ENCODE peak calls at places on chromosomes 6 and 20, in eight cellular contexts. V is neuronal stem cell, H is endothelial cell of umbilical vein, W is neural progenitor cell, F is endodermal cell, S is PC-3, X is fibroblast of lung, I is H1. P is an unnamed sample. For H3K36me3, the result is how much of the 10 kb centered on the place peaks cover.

GRCh38 chr6:119325559-119326240 is 23.9 kb downstream of the MAN1A1 start:
- DNase-seq in V (no peak), H (no peak), W (no peak), F (no peak), S (no peak), X (no peak), I (no peak), P (no peak)

GRCh38 chr6:165447141-165447540 is 137.7 kb upstream of the C6orf118 start:
- DNase-seq in V (no peak), H (no peak), W (no peak), F (no peak), S (no peak), X (no peak), I (no peak), P (no peak)

GRCh38 chr20:34472246-34472925 is 43.8 kb upstream of the DYNLRB1 start:
- DNase-seq in V (no peak), H (peak), W (no peak), F (no peak), S (peak), X (peak), I (no peak), P (peak)

GRCh38 chr6:154435400-154435945 is 75.0 kb downstream of the CNKSR3 start:
- DNase-seq in V (no peak), H (peak), W (no peak), F (no peak), S (no peak), X (no peak), I (no peak), P (peak)

GRCh38 chr20:39195495-39196129 is 233.5 kb downstream of the DHX35 start:
- DNase-seq in V (peak), H (no peak), W (peak), F (peak), S (no peak), X (no peak), I (peak), P (no peak)

GRCh38 chr6:168660400-168660945 is 219.5 kb downstream of the SMOC2 start:
- DNase-seq in V (no peak), H (no peak), W (no peak), F (no peak), S (no peak), X (no peak), I (peak), P (no peak)

GRCh38 chr6:30556006-30556713 is at the start of gene GNL1:
- DNase-seq in V (peak), H (peak), W (peak), F (peak), S (peak), X (peak), I (peak), P (peak)

GRCh38 chr20:32522775-32523612 is 62.1 kb downstream of the NOL4L start:
- DNase-seq in V (no peak), H (no peak), W (no peak), F (peak), S (no peak), X (no peak), I (no peak), P (no peak)

GRCh38 chr6:14110001-14110818 is 7.4 kb upstream of the CD83 start:
- DNase-seq in V (no peak), H (no peak), W (no peak), F (no peak), S (no peak), X (no peak), I (no peak), P (no peak)

GRCh38 chr6:44111434-44112417 is 15.5 kb downstream of the MRPL14 start:
- DNase-seq in V (no peak), H (no peak), W (no peak), F (no peak), S (no peak), X (no peak), I (no peak), P (no peak)

GRCh38 chr20:59802018-59802417 is 131.4 kb downstream of the SYCP2 start:
- DNase-seq in V (no peak), H (no peak), W (no peak), F (no peak), S (no peak), X (no peak), I (no peak), P (no peak)

GRCh38 chr6:162184465-162184864 is 543.1 kb downstream of the PRKN start:
- DNase-seq in V (no peak), H (peak), W (no peak), F (no peak), S (no peak), X (no peak), I (no peak), P (no peak)

GRCh38 chr6:90544741-90545140 is 42.1 kb downstream of the MAP3K7 start:
- DNase-seq in V (no peak), H (no peak), W (no peak), F (no peak), S (no peak), X (no peak), I (no peak), P (no peak)

GRCh38 chr6:42764883-42765653 is 16.8 kb upstream of the BICRAL start:
- DNase-seq in V (no peak), H (no peak), W (no peak), F (no peak), S (no peak), X (no peak), I (no peak), P (no peak)

GRCh38 chr20:6768228-6769185 is 1.0 kb downstream of the BMP2 start:
- DNase-seq in V (peak), H (peak), W (peak), F (peak), S (no peak), X (peak), I (peak), P (peak)

GRCh38 chr6:140178550-140179334 is 804.3 kb upstream of the CITED2 start:
- DNase-seq in V (no peak), H (no peak), W (no peak), F (no peak), S (peak), X (peak), I (no peak), P (peak)

GRCh38 chr20:42191140-42191860 is 573.1 kb upstream of the CHD6 start:
- DNase-seq in V (no peak), H (no peak), W (peak), F (peak), S (no peak), X (no peak), I (no peak), P (no peak)

GRCh38 chr6:43016166-43016915 is 2.3 kb downstream of the KLHDC3 start:
- DNase-seq in V (no peak), H (no peak), W (peak), F (no peak), S (no peak), X (no peak), I (no peak), P (no peak)

GRCh38 chr20:31260326-31260932 is 3.0 kb downstream of the DEFB115 start:
- DNase-seq in V (no peak), H (no peak), W (no peak), F (no peak), S (peak), X (no peak), I (no peak), P (no peak)

DNA sequence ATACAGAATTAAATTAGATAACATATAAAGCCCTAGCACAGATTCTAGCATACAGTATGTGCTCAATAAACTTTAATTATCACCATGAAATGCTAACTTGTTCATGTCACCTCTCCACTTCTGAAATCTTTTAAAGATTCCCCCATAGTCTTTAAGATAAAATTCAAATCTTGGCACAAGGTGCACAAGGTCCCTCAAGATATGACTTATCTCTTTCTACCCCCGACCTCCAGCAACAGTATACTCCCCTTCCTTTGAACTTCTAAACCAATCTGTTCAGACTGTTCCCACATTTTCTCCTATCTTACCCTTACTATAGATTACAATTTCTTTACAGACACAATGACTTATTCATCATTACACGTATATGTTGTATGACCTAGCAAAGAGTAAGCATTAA is 29.0 kb downstream of the SEC63 start:
- DNase-seq in V (no peak), H (no peak), W (no peak), F (no peak), S (no peak), X (no peak), I (no peak), P (no peak)
- H3K36me3 ChIP-seq in V (under half), H (under half), W (under half), F (half or more), S (under half), X (under half), I (under half), P (under half)

GRCh38 chr6:146850238-146850896 is 251.6 kb downstream of the ADGB start:
- DNase-seq in V (no peak), H (no peak), W (no peak), F (no peak), S (peak), X (peak), I (no peak), P (peak)
- H3K27ac ChIP-seq in V (no peak), H (no peak), W (no peak), F (no peak), S (no peak), X (no peak), I (no peak), P (no peak)

DNA sequence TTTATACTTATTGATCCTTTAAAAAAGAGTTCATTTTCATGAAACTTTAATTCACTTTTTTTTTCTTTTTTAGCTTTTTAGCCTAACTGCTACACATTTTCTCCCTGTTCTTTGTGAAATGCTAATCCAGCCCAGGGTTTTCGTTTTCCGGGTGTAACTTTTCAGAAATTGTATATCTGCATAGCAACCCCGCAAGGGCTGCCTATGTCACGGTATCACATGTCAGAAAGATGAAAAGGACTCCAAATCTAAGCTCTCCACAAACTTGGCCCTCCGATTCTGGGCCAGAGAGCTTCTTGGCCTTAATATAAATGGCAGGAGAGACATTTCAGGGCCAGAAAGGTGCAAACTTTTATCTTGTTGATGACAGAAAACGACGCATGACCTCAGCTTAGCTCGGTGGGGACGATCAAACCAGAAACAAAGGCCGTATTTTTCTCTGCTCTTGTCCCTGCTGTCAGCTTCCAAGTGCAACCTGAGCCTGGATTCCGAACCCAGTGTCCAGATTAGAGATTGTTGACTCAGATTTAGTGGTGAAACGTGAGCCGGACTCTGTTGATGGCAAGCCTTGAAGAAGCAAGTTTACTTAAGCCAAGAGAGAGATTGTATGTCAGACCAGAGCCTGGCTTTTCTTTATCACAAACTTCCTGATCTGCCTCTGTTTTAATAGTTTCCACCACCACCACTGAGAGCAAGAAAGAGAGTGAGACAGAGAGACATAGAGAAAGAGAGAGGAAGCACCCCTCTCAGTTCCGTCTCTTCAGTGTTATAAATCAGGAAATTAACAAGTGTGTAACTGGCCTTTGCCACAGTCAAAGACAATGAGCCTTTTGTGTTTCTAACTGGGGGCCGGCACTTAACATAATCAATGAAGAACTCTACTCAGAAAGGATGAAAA is 157.8 kb downstream of the SCML4 start:
- DNase-seq in V (no peak), H (no peak), W (no peak), F (no peak), S (peak), X (peak), I (no peak), P (peak)
- H3K9ac ChIP-seq in V (no peak), H (peak), W (no peak), F (no peak), S (no peak), X (no peak), I (peak), P (peak)

DNA sequence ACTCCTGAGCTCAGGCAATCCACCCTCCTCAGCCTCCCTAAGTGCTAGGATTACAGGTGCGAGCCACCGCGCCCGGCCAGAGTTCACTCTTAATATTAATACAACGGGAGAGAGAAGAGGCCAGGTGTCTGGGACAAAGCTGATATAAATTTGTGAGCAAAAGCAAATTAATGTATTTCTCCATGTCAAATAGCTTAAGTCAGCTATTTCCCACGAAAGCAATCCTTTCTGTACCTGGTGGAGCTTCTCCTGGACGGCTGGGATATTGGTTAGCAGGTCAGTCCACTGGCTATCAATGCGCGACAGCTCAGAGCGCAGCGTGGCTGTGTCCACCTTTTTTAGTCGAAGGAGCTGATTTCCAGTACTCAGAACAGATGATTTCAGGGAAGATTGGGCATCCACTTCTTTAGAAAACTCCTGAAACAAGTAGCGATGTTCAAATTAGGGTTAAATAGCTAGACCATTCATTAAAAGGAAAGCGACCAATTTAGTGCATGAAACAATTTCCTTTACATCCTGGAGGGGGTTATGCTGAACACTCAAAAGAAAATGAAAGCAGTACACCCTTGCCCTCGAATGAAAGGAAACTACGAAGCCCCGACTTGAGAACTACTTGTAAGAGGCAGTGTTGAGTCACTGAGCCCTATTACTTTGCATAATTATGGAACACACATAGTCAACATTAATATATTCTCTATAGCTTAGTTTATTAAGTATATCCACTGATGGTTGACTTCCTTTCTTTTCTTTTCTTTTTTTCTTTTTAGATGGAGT is 403.4 kb downstream of the SYNE1 start:
- DNase-seq in V (no peak), H (peak), W (no peak), F (no peak), S (no peak), X (no peak), I (no peak), P (no peak)
- H3K36me3 ChIP-seq in V (under half), H (under half), W (under half), F (under half), S (under half), X (under half), I (under half), P (under half)

GRCh38 chr6:45591306-45591705 is 213.6 kb upstream of the SUPT3H start:
- DNase-seq in V (no peak), H (no peak), W (no peak), F (no peak), S (peak), X (no peak), I (peak), P (peak)
- H3K27ac ChIP-seq in V (no peak), H (no peak), W (no peak), F (no peak), S (peak), X (no peak), I (no peak), P (peak)

GRCh38 chr20:5128886-5129285 is 2.1 kb downstream of the CDS2 start:
- DNase-seq in V (no peak), H (no peak), W (no peak), F (no peak), S (no peak), X (no peak), I (no peak), P (no peak)
- H3K9ac ChIP-seq in V (no peak), H (no peak), W (no peak), F (no peak), S (no peak), X (no peak), I (no peak), P (no peak)

GRCh38 chr20:63678667-63679465 is 17.6 kb upstream of the TNFRSF6B start:
- DNase-seq in V (no peak), H (no peak), W (no peak), F (no peak), S (no peak), X (no peak), I (no peak), P (no peak)
- H3K36me3 ChIP-seq in V (under half), H (under half), W (under half), F (under half), S (under half), X (under half), I (under half), P (under half)

GRCh38 chr6:73669005-73669404 is 15.2 kb upstream of the SLC17A5 start:
- DNase-seq in V (no peak), H (no peak), W (no peak), F (no peak), S (no peak), X (no peak), I (no peak), P (no peak)

GRCh38 chr6:73667798-73668197 is 14.0 kb upstream of the SLC17A5 start:
- DNase-seq in V (no peak), H (no peak), W (no peak), F (no peak), S (no peak), X (no peak), I (no peak), P (no peak)

GRCh38 chr6:73666393-73666792 is 12.6 kb upstream of the SLC17A5 start:
- DNase-seq in V (no peak), H (peak), W (no peak), F (no peak), S (no peak), X (no peak), I (no peak), P (no peak)

DNA sequence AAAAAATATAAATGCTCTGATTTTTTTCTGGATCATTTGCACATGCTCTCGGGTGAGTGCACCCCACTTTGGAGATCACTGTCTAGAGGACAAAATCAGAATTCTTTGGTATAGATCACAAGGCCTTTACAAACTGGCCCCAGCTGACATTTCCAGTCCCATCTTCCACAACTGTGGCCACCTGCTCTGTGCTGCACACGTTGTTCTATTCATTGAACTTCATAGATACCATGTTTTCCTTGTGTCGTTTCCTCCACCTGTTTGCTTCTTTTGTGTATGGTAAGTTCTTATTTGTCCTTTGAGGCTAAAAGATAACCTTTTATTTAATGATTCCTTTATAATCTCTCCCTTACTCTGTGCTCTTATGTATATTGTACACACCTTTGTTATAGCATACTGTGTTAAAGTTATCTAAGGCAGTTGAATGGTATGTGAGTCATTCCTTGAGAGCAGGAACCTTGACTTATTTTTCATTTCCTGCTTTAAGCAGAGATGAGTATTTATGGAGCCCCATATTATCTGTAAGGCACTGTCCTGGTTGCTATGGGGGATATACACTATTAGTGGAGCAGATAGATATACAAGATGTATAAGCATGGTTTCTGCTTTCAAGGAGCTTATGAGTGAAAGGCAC is 12.0 kb upstream of the SLC17A5 start:
- DNase-seq in V (no peak), H (no peak), W (no peak), F (no peak), S (peak), X (no peak), I (no peak), P (no peak)
- H3K27ac ChIP-seq in V (no peak), H (peak), W (no peak), F (no peak), S (peak), X (no peak), I (no peak), P (no peak)

DNA sequence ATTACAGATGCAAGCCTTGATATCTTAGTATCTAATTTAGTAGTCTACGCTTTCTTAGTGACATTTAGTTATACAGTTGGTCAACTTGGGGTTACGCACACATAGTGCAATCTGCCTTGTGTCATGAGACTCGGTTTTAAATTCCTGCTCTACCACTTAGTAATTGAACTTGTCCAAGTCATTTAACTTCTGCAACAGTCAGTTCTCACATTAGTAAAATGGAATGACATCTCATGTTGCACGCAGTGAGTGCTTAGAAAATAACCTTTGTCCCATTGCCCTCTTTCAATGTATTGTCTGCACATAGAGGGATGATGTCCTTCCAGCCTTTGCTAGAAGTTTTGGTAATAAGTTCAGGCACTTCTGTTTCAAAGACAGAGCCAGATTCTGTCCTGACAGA is 48.6 kb downstream of the TMEM170B start:
- DNase-seq in V (no peak), H (no peak), W (no peak), F (no peak), S (peak), X (no peak), I (no peak), P (peak)
- H3K9ac ChIP-seq in V (no peak), H (peak), W (no peak), F (no peak), S (no peak), X (peak), I (no peak), P (peak)

DNA sequence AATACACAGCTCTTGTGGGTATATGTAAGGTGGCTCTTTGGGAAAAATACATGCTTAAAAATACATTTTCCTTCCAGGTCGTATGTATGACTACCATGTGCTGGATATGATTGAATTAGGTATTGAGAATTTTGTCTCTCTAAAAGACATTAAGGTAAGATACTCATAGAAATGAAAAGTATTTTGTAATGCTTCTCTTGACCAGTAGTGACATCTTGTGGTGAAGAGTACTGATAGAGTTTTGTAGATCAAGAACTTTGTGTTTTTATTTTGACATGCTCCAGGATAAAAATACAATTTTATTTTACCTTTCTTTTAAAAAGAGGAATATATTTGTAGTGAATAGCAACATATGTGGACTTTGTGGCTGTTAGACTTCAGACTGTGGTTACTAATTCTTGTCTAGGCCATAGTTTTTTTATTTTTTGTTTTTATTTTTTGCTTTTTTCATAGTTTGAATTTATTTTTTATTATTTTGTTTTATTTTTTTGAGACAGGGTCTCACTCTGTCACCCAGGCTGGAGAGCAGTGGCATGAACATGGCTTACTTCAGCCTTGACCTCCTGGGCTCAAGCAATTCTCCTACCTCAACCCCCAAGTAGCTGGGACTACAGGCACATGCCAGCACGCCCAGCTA is 17.9 kb downstream of the RPF2 start:
- DNase-seq in V (no peak), H (peak), W (peak), F (no peak), S (peak), X (peak), I (no peak), P (peak)
- H3K36me3 ChIP-seq in V (under half), H (under half), W (under half), F (half or more), S (under half), X (under half), I (half or more), P (under half)